ENCODE peak calls at places on chromosomes 13 and 19, in seven cellular contexts. One of them, this sample, is unnamed.
A peak's percentile ranks its signal among the peaks of the same experiment; 100 is the strongest.

GRCh38 chr19:1082165-1082927 is 12.8 kb downstream of the POLR2E start:
- DNase-seq in IMR-90: no peak
- DNase-seq in neuronal stem cell: peak; percentile 69
- DNase-seq in H9: peak; percentile 100
- DNase-seq in trophoblast cell: peak; percentile 96
- DNase-seq in mesendoderm: peak; percentile 96
- DNase-seq in H1: peak; percentile 95
- DNase-seq in this sample: no peak

GRCh38 chr13:74134777-74135305 is 637 bp upstream of the KLF12 start:
- DNase-seq in IMR-90: no peak
- DNase-seq in neuronal stem cell: no peak
- DNase-seq in H9: no peak
- DNase-seq in trophoblast cell: no peak
- DNase-seq in mesendoderm: peak; percentile 68
- DNase-seq in H1: no peak
- DNase-seq in this sample: no peak

GRCh38 chr13:33349996-33350826 is 64.7 kb upstream of the STARD13 start:
- DNase-seq in IMR-90: peak; percentile 39
- DNase-seq in neuronal stem cell: peak; percentile 8
- DNase-seq in H9: peak; percentile 32
- DNase-seq in trophoblast cell: no peak
- DNase-seq in mesendoderm: peak; percentile 26
- DNase-seq in H1: no peak
- DNase-seq in this sample: peak; percentile 66

GRCh38 chr19:45528744-45529453 is 21.6 kb downstream of the VASP start:
- DNase-seq in IMR-90: no peak
- DNase-seq in neuronal stem cell: no peak
- DNase-seq in H9: peak; percentile 95
- DNase-seq in trophoblast cell: peak; percentile 66
- DNase-seq in mesendoderm: peak; percentile 95
- DNase-seq in H1: peak; percentile 87
- DNase-seq in this sample: no peak

GRCh38 chr19:7397687-7398086 is 49.0 kb downstream of the ARHGEF18 start:
- DNase-seq in IMR-90: peak; percentile 90
- DNase-seq in neuronal stem cell: no peak
- DNase-seq in H9: no peak
- DNase-seq in trophoblast cell: peak; percentile 74
- DNase-seq in mesendoderm: no peak
- DNase-seq in H1: no peak
- DNase-seq in this sample: peak; percentile 96

GRCh38 chr13:112176746-112177119 is 109.8 kb downstream of the SOX1 start:
- DNase-seq in IMR-90: no peak
- DNase-seq in neuronal stem cell: no peak
- DNase-seq in H9: no peak
- DNase-seq in trophoblast cell: no peak
- DNase-seq in mesendoderm: no peak
- DNase-seq in H1: no peak
- DNase-seq in this sample: no peak

GRCh38 chr19:11881151-11881800 is 6.3 kb upstream of the ZNF69 start:
- DNase-seq in IMR-90: peak; percentile 51
- DNase-seq in neuronal stem cell: peak; percentile 62
- DNase-seq in H9: peak; percentile 77
- DNase-seq in trophoblast cell: peak; percentile 60
- DNase-seq in mesendoderm: peak; percentile 77
- DNase-seq in H1: peak; percentile 47
- DNase-seq in this sample: peak; percentile 68

GRCh38 chr19:5682293-5682592 is 1.4 kb downstream of the HSD11B1L start:
- DNase-seq in IMR-90: no peak
- DNase-seq in neuronal stem cell: no peak
- DNase-seq in H9: no peak
- DNase-seq in trophoblast cell: no peak
- DNase-seq in mesendoderm: no peak
- DNase-seq in H1: no peak
- DNase-seq in this sample: no peak

GRCh38 chr13:113148407-113148806 is 10.0 kb upstream of the PROZ start:
- DNase-seq in IMR-90: no peak
- DNase-seq in neuronal stem cell: no peak
- DNase-seq in H9: peak; percentile 13
- DNase-seq in trophoblast cell: no peak
- DNase-seq in mesendoderm: no peak
- DNase-seq in H1: no peak
- DNase-seq in this sample: no peak

GRCh38 chr19:5534787-5535586 is 32.8 kb downstream of the TINCR start:
- DNase-seq in IMR-90: peak; percentile 12
- DNase-seq in neuronal stem cell: no peak
- DNase-seq in H9: peak; percentile 57
- DNase-seq in trophoblast cell: no peak
- DNase-seq in mesendoderm: peak; percentile 53
- DNase-seq in H1: no peak
- DNase-seq in this sample: no peak

GRCh38 chr13:31786011-31786410 is 46.7 kb downstream of the RXFP2 start:
- DNase-seq in IMR-90: no peak
- DNase-seq in neuronal stem cell: no peak
- DNase-seq in H9: no peak
- DNase-seq in trophoblast cell: no peak
- DNase-seq in mesendoderm: no peak
- DNase-seq in H1: no peak
- DNase-seq in this sample: no peak

GRCh38 chr19:7515471-7516226 is at the start of gene ZNF358:
- DNase-seq in IMR-90: peak; percentile 46
- DNase-seq in neuronal stem cell: peak; percentile 76
- DNase-seq in H9: peak; percentile 84
- DNase-seq in trophoblast cell: peak; percentile 30
- DNase-seq in mesendoderm: peak; percentile 86
- DNase-seq in H1: no peak
- DNase-seq in this sample: peak; percentile 68

GRCh38 chr13:83883061-83883523 is 818 bp upstream of the SLITRK1 start:
- DNase-seq in IMR-90: no peak
- DNase-seq in neuronal stem cell: no peak
- DNase-seq in H9: peak; percentile 41
- DNase-seq in trophoblast cell: no peak
- DNase-seq in mesendoderm: peak; percentile 28
- DNase-seq in H1: no peak
- DNase-seq in this sample: no peak

GRCh38 chr19:12464769-12465725 is 19.6 kb downstream of the ZNF709 start:
- DNase-seq in IMR-90: no peak
- DNase-seq in neuronal stem cell: no peak
- DNase-seq in H9: no peak
- DNase-seq in trophoblast cell: no peak
- DNase-seq in mesendoderm: peak; percentile 16
- DNase-seq in H1: no peak
- DNase-seq in this sample: no peak

GRCh38 chr13:112714772-112715569 is 25.1 kb downstream of the ATP11A start:
- DNase-seq in IMR-90: no peak
- DNase-seq in neuronal stem cell: no peak
- DNase-seq in H9: no peak
- DNase-seq in trophoblast cell: no peak
- DNase-seq in mesendoderm: peak; percentile 45
- DNase-seq in H1: no peak
- DNase-seq in this sample: no peak

GRCh38 chr19:5665781-5666513 is 14.4 kb downstream of the MICOS13 start:
- DNase-seq in IMR-90: peak; percentile 84
- DNase-seq in neuronal stem cell: no peak
- DNase-seq in H9: no peak
- DNase-seq in trophoblast cell: peak; percentile 29
- DNase-seq in mesendoderm: no peak
- DNase-seq in H1: no peak
- DNase-seq in this sample: peak; percentile 52

GRCh38 chr19:6059396-6059947 is 50.8 kb downstream of the RFX2 start:
- DNase-seq in IMR-90: no peak
- DNase-seq in neuronal stem cell: no peak
- DNase-seq in H9: no peak
- DNase-seq in trophoblast cell: peak; percentile 9
- DNase-seq in mesendoderm: no peak
- DNase-seq in H1: no peak
- DNase-seq in this sample: no peak

GRCh38 chr19:343451-343931 is 1.1 kb downstream of the MIER2 start:
- DNase-seq in IMR-90: no peak
- DNase-seq in neuronal stem cell: no peak
- DNase-seq in H9: no peak
- DNase-seq in trophoblast cell: no peak
- DNase-seq in mesendoderm: no peak
- DNase-seq in H1: no peak
- DNase-seq in this sample: no peak

GRCh38 chr13:85698236-85698635 is 101.0 kb downstream of the SLITRK6 start:
- DNase-seq in IMR-90: peak; percentile 27
- DNase-seq in neuronal stem cell: no peak
- DNase-seq in H9: no peak
- DNase-seq in trophoblast cell: no peak
- DNase-seq in mesendoderm: no peak
- DNase-seq in H1: no peak
- DNase-seq in this sample: peak; percentile 8

GRCh38 chr13:85690368-85690767 is 108.9 kb downstream of the SLITRK6 start:
- DNase-seq in IMR-90: no peak
- DNase-seq in neuronal stem cell: no peak
- DNase-seq in H9: no peak
- DNase-seq in trophoblast cell: no peak
- DNase-seq in mesendoderm: no peak
- DNase-seq in H1: no peak
- DNase-seq in this sample: no peak

DNA sequence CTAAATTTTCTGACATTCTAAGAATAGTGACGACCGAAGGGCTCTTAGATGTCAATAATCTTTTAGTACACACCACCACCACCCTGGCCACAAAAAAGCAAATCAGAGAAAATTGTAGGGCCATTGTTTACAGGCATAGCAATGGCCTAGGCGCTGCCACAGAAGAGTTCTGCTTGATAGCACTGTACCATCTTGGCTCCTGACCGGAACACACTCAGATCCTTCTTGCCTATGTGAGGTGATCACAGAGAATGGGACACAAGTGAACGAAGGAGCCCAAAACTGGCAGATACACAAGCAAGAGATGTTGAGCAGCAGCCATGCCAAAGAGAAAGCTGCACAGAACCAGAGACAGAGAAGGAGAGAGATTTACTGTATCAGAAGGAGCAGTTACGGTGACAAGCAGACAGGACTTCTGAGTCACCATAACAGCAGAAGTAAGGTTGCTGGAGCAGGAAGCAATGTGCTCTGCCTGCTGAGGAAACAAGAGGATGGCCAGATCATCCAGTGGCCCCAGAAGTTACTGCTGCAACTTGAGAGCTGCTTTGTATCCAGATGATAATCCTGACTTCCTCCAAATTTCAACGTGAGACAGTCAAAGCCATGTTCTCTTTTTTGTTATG is 105.2 kb downstream of the SLITRK6 start:
- DNase-seq in IMR-90: peak; percentile 44
- DNase-seq in neuronal stem cell: no peak
- DNase-seq in H9: no peak
- DNase-seq in trophoblast cell: no peak
- DNase-seq in mesendoderm: peak; percentile 34
- DNase-seq in H1: no peak
- DNase-seq in this sample: peak; percentile 67
- H3K4ac ChIP-seq in IMR-90: no peak overlapping the region
- H3K4ac ChIP-seq in neuronal stem cell: no peak overlapping the region
- H3K4ac ChIP-seq in H9: no peak overlapping the region
- H3K4ac ChIP-seq in trophoblast cell: no peak overlapping the region
- H3K4ac ChIP-seq in mesendoderm: no peak overlapping the region
- H3K4ac ChIP-seq in H1: no peak overlapping the region
- H3K4ac ChIP-seq in this sample: no peak overlapping the region

GRCh38 chr19:35725216-35725861 is 7.5 kb downstream of the KMT2B start:
- DNase-seq in IMR-90: no peak
- DNase-seq in neuronal stem cell: no peak
- DNase-seq in H9: no peak
- DNase-seq in trophoblast cell: no peak
- DNase-seq in mesendoderm: no peak
- DNase-seq in H1: no peak
- DNase-seq in this sample: no peak

GRCh38 chr19:35724560-35724959 is 6.8 kb downstream of the KMT2B start:
- DNase-seq in IMR-90: no peak
- DNase-seq in neuronal stem cell: no peak
- DNase-seq in H9: no peak
- DNase-seq in trophoblast cell: no peak
- DNase-seq in mesendoderm: no peak
- DNase-seq in H1: no peak
- DNase-seq in this sample: no peak

GRCh38 chr19:35722461-35722860 is 4.7 kb downstream of the KMT2B start:
- DNase-seq in IMR-90: no peak
- DNase-seq in neuronal stem cell: no peak
- DNase-seq in H9: no peak
- DNase-seq in trophoblast cell: no peak
- DNase-seq in mesendoderm: no peak
- DNase-seq in H1: no peak
- DNase-seq in this sample: no peak

GRCh38 chr19:35722897-35723296 is 5.1 kb downstream of the KMT2B start:
- DNase-seq in IMR-90: no peak
- DNase-seq in neuronal stem cell: no peak
- DNase-seq in H9: no peak
- DNase-seq in trophoblast cell: no peak
- DNase-seq in mesendoderm: no peak
- DNase-seq in H1: no peak
- DNase-seq in this sample: no peak

DNA sequence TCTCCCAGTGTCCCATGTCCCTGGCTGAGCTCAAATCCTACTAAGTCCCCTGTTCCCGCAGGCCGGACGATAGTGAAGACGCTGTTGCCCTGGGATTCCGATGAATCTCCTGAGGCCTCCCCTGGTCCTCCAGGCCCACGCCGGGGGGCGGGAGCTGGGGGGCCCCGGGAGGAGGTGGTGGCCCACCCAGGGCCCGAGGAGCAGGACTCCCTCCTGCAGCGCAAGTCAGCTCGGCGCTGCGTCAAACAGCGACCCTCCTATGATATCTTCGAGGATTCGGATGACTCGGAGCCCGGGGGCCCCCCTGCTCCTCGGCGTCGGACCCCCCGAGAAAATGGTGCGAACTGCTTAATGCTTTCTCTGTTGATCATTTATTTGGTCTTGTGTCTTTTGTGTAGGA is 5.9 kb downstream of the KMT2B start:
- DNase-seq in IMR-90: no peak
- DNase-seq in neuronal stem cell: no peak
- DNase-seq in H9: no peak
- DNase-seq in trophoblast cell: no peak
- DNase-seq in mesendoderm: no peak
- DNase-seq in H1: no peak
- DNase-seq in this sample: no peak
- H3K4ac ChIP-seq in IMR-90: no peak overlapping the region
- H3K4ac ChIP-seq in neuronal stem cell: no peak overlapping the region
- H3K4ac ChIP-seq in H9: no peak overlapping the region
- H3K4ac ChIP-seq in trophoblast cell: no peak overlapping the region
- H3K4ac ChIP-seq in mesendoderm: no peak overlapping the region
- H3K4ac ChIP-seq in H1: no peak overlapping the region
- H3K4ac ChIP-seq in this sample: no peak overlapping the region

DNA sequence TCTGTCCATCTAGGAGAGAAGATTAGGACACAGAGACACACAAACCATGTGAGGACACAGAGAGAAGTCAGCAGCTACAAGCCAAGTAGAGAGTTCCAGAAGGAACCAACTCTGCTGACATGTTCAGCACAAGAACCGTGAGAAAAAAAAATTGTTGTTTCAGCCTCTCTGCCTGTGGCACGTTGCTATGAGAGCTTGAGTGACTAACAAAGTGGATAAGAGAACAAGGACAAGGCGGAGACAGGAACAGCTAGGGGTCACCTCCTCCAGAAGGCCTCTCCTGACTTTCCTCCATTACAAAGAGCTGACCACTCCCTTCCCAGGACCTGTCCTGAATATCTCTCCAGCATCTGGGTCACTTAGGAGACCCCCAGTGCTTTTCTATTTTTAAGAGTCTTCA is 5.6 kb upstream of the SIGLEC12 start:
- DNase-seq in IMR-90: no peak
- DNase-seq in neuronal stem cell: no peak
- DNase-seq in H9: no peak
- DNase-seq in trophoblast cell: no peak
- DNase-seq in mesendoderm: no peak
- DNase-seq in H1: no peak
- DNase-seq in this sample: no peak
- H3K4ac ChIP-seq in IMR-90: no peak overlapping the region
- H3K4ac ChIP-seq in neuronal stem cell: no peak overlapping the region
- H3K4ac ChIP-seq in H9: no peak overlapping the region
- H3K4ac ChIP-seq in trophoblast cell: no peak overlapping the region
- H3K4ac ChIP-seq in mesendoderm: no peak overlapping the region
- H3K4ac ChIP-seq in H1: no peak overlapping the region
- H3K4ac ChIP-seq in this sample: no peak overlapping the region

GRCh38 chr13:110597041-110597689 is 18.2 kb upstream of the NAXD start:
- DNase-seq in IMR-90: no peak
- DNase-seq in neuronal stem cell: no peak
- DNase-seq in H9: no peak
- DNase-seq in trophoblast cell: no peak
- DNase-seq in mesendoderm: no peak
- DNase-seq in H1: no peak
- DNase-seq in this sample: no peak
- H3K4ac ChIP-seq in IMR-90: no peak overlapping the region
- H3K4ac ChIP-seq in neuronal stem cell: no peak overlapping the region
- H3K4ac ChIP-seq in H9: no peak overlapping the region
- H3K4ac ChIP-seq in trophoblast cell: no peak overlapping the region
- H3K4ac ChIP-seq in mesendoderm: no peak overlapping the region
- H3K4ac ChIP-seq in H1: no peak overlapping the region
- H3K4ac ChIP-seq in this sample: no peak overlapping the region

This sample was measured in mesenchymal stem cell.